ENCODE peak calls at places on chromosomes 16 and 17, in ten cellular contexts. F is A172; B is A549; W is activated B cell treated with CpG ODN at 0.5 μM for 24 hours; T is GM12865; V is mammary epithelial cell; I is NCI-H446 treated with DMSO at 0.1 percent for 48 hours; K is stimulated activated CD8-positive, alpha-beta memory T cell treated with anti-CD3 and anti-CD28 coated beads, Interleukin-7, amount 100 ng/mL, for 24 hours; Q is GM06990; Y is PC-9. E is an unnamed sample.

GRCh38 chr16:81752225-81752875 is 26.7 kb upstream of the PLCG2 start:
- DNase-seq in F (peak), B (no peak), W (peak), T (peak), V (no peak), I (no peak), K (no peak), Q (peak), Y (no peak), E (no peak)

GRCh38 chr17:43753488-43754129 is 5.0 kb downstream of the SOST start:
- DNase-seq in F (peak), B (no peak), W (no peak), T (peak), V (peak), I (no peak), K (no peak), Q (no peak), Y (peak), E (no peak)

GRCh38 chr16:74186589-74186988 is 110.0 kb upstream of the PSMD7 start:
- DNase-seq in F (no peak), B (no peak), W (no peak), T (no peak), V (no peak), I (peak), K (no peak), Q (no peak), Y (no peak), E (no peak)

GRCh38 chr17:27457731-27458523 is 1.7 kb downstream of the KSR1 start:
- DNase-seq in F (no peak), B (peak), W (no peak), T (peak), V (no peak), I (no peak), K (no peak), Q (no peak), Y (no peak), E (no peak)

GRCh38 chr16:70714526-70715112 is 28.8 kb upstream of the MTSS2 start:
- DNase-seq in F (no peak), B (no peak), W (no peak), T (no peak), V (no peak), I (no peak), K (no peak), Q (no peak), Y (no peak), E (peak)

GRCh38 chr17:75684924-75685323 is 17.8 kb downstream of the SAP30BP start:
- DNase-seq in F (peak), B (no peak), W (no peak), T (no peak), V (peak), I (no peak), K (no peak), Q (no peak), Y (peak), E (no peak)

GRCh38 chr16:62225675-62226074 is 189.4 kb upstream of the CDH8 start:
- DNase-seq in F (peak), B (peak), W (no peak), T (peak), V (peak), I (peak), K (no peak), Q (no peak), Y (peak), E (peak)

GRCh38 chr17:81239714-81240555 is 817 bp downstream of the NDUFAF8 start:
- DNase-seq in F (no peak), B (peak), W (peak), T (peak), V (peak), I (no peak), K (no peak), Q (peak), Y (no peak), E (peak)

GRCh38 chr17:16181581-16181980 is 33.8 kb downstream of the NCOR1 start:
- DNase-seq in F (no peak), B (no peak), W (no peak), T (no peak), V (no peak), I (no peak), K (no peak), Q (no peak), Y (no peak), E (no peak)

GRCh38 chr16:77276686-77277085 is 77.5 kb downstream of the SYCE1L start:
- DNase-seq in F (no peak), B (no peak), W (no peak), T (no peak), V (no peak), I (no peak), K (no peak), Q (no peak), Y (no peak), E (no peak)

GRCh38 chr17:40459646-40460584 is 16.7 kb downstream of the IGFBP4 start:
- DNase-seq in F (no peak), B (no peak), W (no peak), T (no peak), V (no peak), I (no peak), K (no peak), Q (no peak), Y (no peak), E (no peak)

GRCh38 chr16:35148748-35149147 is 1689.3 kb downstream of the TP53TG3F start:
- DNase-seq in F (no peak), B (no peak), W (no peak), T (no peak), V (no peak), I (no peak), K (no peak), Q (no peak), Y (peak), E (no peak)

GRCh38 chr16:26863971-26864370 is 202.8 kb upstream of the C16orf82 start:
- DNase-seq in F (no peak), B (no peak), W (no peak), T (no peak), V (no peak), I (no peak), K (no peak), Q (no peak), Y (no peak), E (no peak)

GRCh38 chr17:40437095-40437732 is 6.0 kb upstream of the IGFBP4 start:
- DNase-seq in F (peak), B (no peak), W (no peak), T (no peak), V (no peak), I (peak), K (no peak), Q (no peak), Y (no peak), E (no peak)

GRCh38 chr16:11392041-11392581 is 46.9 kb downstream of the RMI2 start:
- DNase-seq in F (no peak), B (no peak), W (no peak), T (no peak), V (no peak), I (no peak), K (no peak), Q (no peak), Y (no peak), E (no peak)

GRCh38 chr16:58217341-58217925 is 19.5 kb upstream of the CSNK2A2 start:
- DNase-seq in F (peak), B (no peak), W (no peak), T (no peak), V (no peak), I (no peak), K (no peak), Q (no peak), Y (no peak), E (no peak)

GRCh38 chr16:87086575-87086974 is 230.6 kb downstream of the C16orf95 start:
- DNase-seq in F (no peak), B (no peak), W (no peak), T (no peak), V (no peak), I (no peak), K (no peak), Q (no peak), Y (no peak), E (no peak)

GRCh38 chr17:50953831-50954601 is 87.9 kb upstream of the TOB1 start:
- DNase-seq in F (peak), B (no peak), W (no peak), T (peak), V (peak), I (peak), K (no peak), Q (peak), Y (peak), E (no peak)

GRCh38 chr16:85444879-85445778 is 168.0 kb upstream of the GSE1 start:
- DNase-seq in F (no peak), B (no peak), W (no peak), T (no peak), V (no peak), I (peak), K (no peak), Q (no peak), Y (no peak), E (no peak)

GRCh38 chr16:77234611-77235010 is 35.4 kb downstream of the SYCE1L start:
- DNase-seq in F (peak), B (no peak), W (no peak), T (no peak), V (peak), I (no peak), K (no peak), Q (no peak), Y (peak), E (no peak)

GRCh38 chr16:35560637-35560984 is 2101.2 kb downstream of the TP53TG3F start:
- DNase-seq in F (no peak), B (no peak), W (no peak), T (no peak), V (no peak), I (no peak), K (no peak), Q (no peak), Y (no peak), E (no peak)

GRCh38 chr17:77907497-77908120 is 50.9 kb upstream of the TNRC6C start:
- DNase-seq in F (no peak), B (no peak), W (no peak), T (no peak), V (no peak), I (no peak), K (no peak), Q (no peak), Y (no peak), E (no peak)

GRCh38 chr17:69375229-69375628 is 39.3 kb upstream of the MAP2K6 start:
- DNase-seq in F (no peak), B (no peak), W (no peak), T (peak), V (no peak), I (no peak), K (no peak), Q (no peak), Y (no peak), E (no peak)

GRCh38 chr17:4319221-4319620 is 47.3 kb downstream of the UBE2G1 start:
- DNase-seq in F (no peak), B (no peak), W (no peak), T (no peak), V (peak), I (no peak), K (no peak), Q (no peak), Y (peak), E (no peak)

GRCh38 chr16:1070084-1070987 is 2.2 kb upstream of the SSTR5 start:
- DNase-seq in F (no peak), B (no peak), W (no peak), T (no peak), V (no peak), I (no peak), K (no peak), Q (no peak), Y (no peak), E (no peak)

GRCh38 chr17:57016764-57017116 is 38.8 kb downstream of the SCPEP1 start:
- DNase-seq in F (peak), B (no peak), W (no peak), T (no peak), V (peak), I (no peak), K (no peak), Q (no peak), Y (peak), E (no peak)

GRCh38 chr16:85832578-85833539 is 33.4 kb downstream of the COX4I1 start:
- DNase-seq in F (no peak), B (no peak), W (peak), T (peak), V (no peak), I (no peak), K (no peak), Q (peak), Y (no peak), E (no peak)

GRCh38 chr17:2170023-2170422 is 115.1 kb downstream of the HIC1 start:
- DNase-seq in F (no peak), B (no peak), W (peak), T (peak), V (no peak), I (no peak), K (no peak), Q (no peak), Y (no peak), E (peak)